ENCODE peak calls at places on chromosomes 4 and X, in seven cellular contexts. Q, A, N, P, E, M and H are unnamed samples.

GRCh38 chr4:138736362-138736761 is 279.2 kb upstream of the NOCT start:
- DNase-seq in Q (peak; percentile 64), A (no peak), N (no peak), P (no peak), E (peak; percentile 50), M (no peak), H (no peak)

GRCh38 chr4:69713593-69713992 is 46.8 kb downstream of the SULT1B1 start:
- DNase-seq in Q (no peak), A (no peak), N (no peak), P (no peak), E (peak; percentile 17), M (peak; percentile 31), H (no peak)

GRCh38 chr4:6910340-6910959 is 824 bp downstream of the TBC1D14 start:
- DNase-seq in Q (no peak), A (peak; percentile 58), N (no peak), P (no peak), E (no peak), M (peak; percentile 42), H (no peak)

GRCh38 chr4:13656569-13656988 is 29.1 kb upstream of the BOD1L1 start:
- DNase-seq in Q (peak; percentile 74), A (peak; percentile 35), N (peak; percentile 34), P (no peak), E (peak; percentile 70), M (peak; percentile 68), H (peak; percentile 45)

GRCh38 chrX:130680164-130681035 is 222.6 kb downstream of the ENOX2 start:
- DNase-seq in Q (peak; percentile 43), A (no peak), N (no peak), P (no peak), E (no peak), M (no peak), H (no peak)

GRCh38 chr4:79650794-79651431 is 242.9 kb upstream of the GK2 start:
- DNase-seq in Q (peak; percentile 77), A (peak; percentile 64), N (no peak), P (no peak), E (peak; percentile 76), M (peak; percentile 24), H (no peak)

GRCh38 chrX:16918979-16919378 is 27.5 kb upstream of the REPS2 start:
- DNase-seq in Q (no peak), A (no peak), N (no peak), P (no peak), E (no peak), M (no peak), H (no peak)

GRCh38 chrX:81120936-81121351 is 80.8 kb downstream of the HMGN5 start:
- DNase-seq in Q (peak; percentile 48), A (peak; percentile 80), N (peak; percentile 41), P (no peak), E (peak; percentile 75), M (peak; percentile 19), H (peak; percentile 59)

GRCh38 chr4:5267418-5267817 is 216.1 kb downstream of the STK32B start:
- DNase-seq in Q (peak; percentile 25), A (no peak), N (no peak), P (no peak), E (peak; percentile 12), M (no peak), H (no peak)

GRCh38 chr4:155688211-155688610 is 21.6 kb downstream of the GUCY1A1 start:
- DNase-seq in Q (no peak), A (no peak), N (no peak), P (no peak), E (no peak), M (no peak), H (no peak)

GRCh38 chrX:136065044-136065671 is 79.9 kb downstream of the SLC9A6 start:
- DNase-seq in Q (peak; percentile 47), A (peak; percentile 6), N (no peak), P (no peak), E (peak; percentile 77), M (peak; percentile 19), H (no peak)

GRCh38 chrX:155544886-155545285 is 67.9 kb downstream of the TMLHE start:
- DNase-seq in Q (no peak), A (no peak), N (no peak), P (no peak), E (no peak), M (no peak), H (no peak)

GRCh38 chrX:16999275-16999674 is 52.8 kb downstream of the REPS2 start:
- DNase-seq in Q (no peak), A (no peak), N (no peak), P (no peak), E (no peak), M (no peak), H (no peak)

GRCh38 chrX:29662759-29663503 is 552.4 kb upstream of the MAGEB2 start:
- DNase-seq in Q (peak; percentile 98), A (peak; percentile 55), N (no peak), P (no peak), E (peak; percentile 93), M (peak; percentile 10), H (no peak)

GRCh38 chr4:106628616-106629606 is 260.3 kb upstream of the GIMD1 start:
- DNase-seq in Q (no peak), A (no peak), N (no peak), P (no peak), E (no peak), M (peak; percentile 13), H (no peak)

GRCh38 chr4:185638093-185638492 is 102.8 kb upstream of the PDLIM3 start:
- DNase-seq in Q (no peak), A (no peak), N (no peak), P (no peak), E (no peak), M (no peak), H (no peak)

GRCh38 chrX:103742339-103742738 is 31.6 kb downstream of the TMEM31 start:
- DNase-seq in Q (no peak), A (no peak), N (peak; percentile 74), P (peak; percentile 36), E (no peak), M (no peak), H (no peak)

GRCh38 chrX:116204947-116205346 is 34.4 kb downstream of the AGTR2 start:
- DNase-seq in Q (no peak), A (peak; percentile 31), N (no peak), P (no peak), E (peak; percentile 9), M (peak; percentile 31), H (peak; percentile 5)

GRCh38 chr4:119026662-119027444 is 108.8 kb upstream of the MYOZ2 start:
- DNase-seq in Q (no peak), A (peak; percentile 33), N (peak; percentile 38), P (no peak), E (no peak), M (no peak), H (no peak)

GRCh38 chrX:66632473-66632872 is 6.4 kb downstream of the EDA2R start:
- DNase-seq in Q (peak; percentile 28), A (no peak), N (no peak), P (no peak), E (no peak), M (no peak), H (no peak)

GRCh38 chrX:13938053-13938765 is 91.5 kb downstream of the GEMIN8 start:
- DNase-seq in Q (peak; percentile 2), A (peak; percentile 55), N (peak; percentile 69), P (no peak), E (peak; percentile 9), M (no peak), H (peak; percentile 46)

GRCh38 chr4:3701271-3702083 is 64.7 kb upstream of the ADRA2C start:
- DNase-seq in Q (no peak), A (no peak), N (no peak), P (no peak), E (no peak), M (no peak), H (no peak)

GRCh38 chr4:184826315-184827266 is 823 bp upstream of the ACSL1 start:
- DNase-seq in Q (peak; percentile 16), A (no peak), N (no peak), P (no peak), E (peak; percentile 44), M (peak; percentile 59), H (no peak)

GRCh38 chr4:125735107-125735506 is 420.4 kb downstream of the FAT4 start:
- DNase-seq in Q (peak; percentile 86), A (peak; percentile 97), N (peak; percentile 49), P (no peak), E (peak; percentile 89), M (peak; percentile 87), H (peak; percentile 46)

GRCh38 chr4:185096032-185096653 is 46.9 kb upstream of the SLC25A4 start:
- DNase-seq in Q (peak; percentile 31), A (peak; percentile 50), N (no peak), P (no peak), E (peak; percentile 44), M (peak; percentile 65), H (no peak)

DNA sequence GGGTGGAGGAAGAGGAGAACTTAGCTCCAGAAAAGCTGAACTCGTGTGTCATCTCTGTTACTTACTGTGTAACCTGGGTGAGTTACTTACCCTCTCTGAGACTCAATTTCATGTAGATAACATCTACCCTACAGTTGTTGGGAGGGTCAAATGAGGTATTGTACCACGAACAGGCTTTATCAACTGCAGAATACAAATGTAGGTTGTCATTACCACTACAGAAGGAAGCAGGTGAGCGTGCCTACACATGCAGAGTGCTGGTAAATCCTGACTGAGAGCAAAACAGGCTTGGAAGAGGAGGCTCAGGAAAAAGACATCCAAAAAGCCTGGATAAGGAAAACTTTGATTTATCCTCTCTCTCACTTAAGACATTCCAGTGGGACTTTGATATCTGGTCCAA is 7.2 kb downstream of the PIGA start:
- DNase-seq in Q (no peak), A (no peak), N (no peak), P (no peak), E (no peak), M (no peak), H (no peak)
- H3K4ac ChIP-seq in Q (no peak overlapping the region), A (no peak overlapping the region), N (no peak overlapping the region), P (no peak overlapping the region), E (no peak overlapping the region), M (no peak overlapping the region), H (no peak overlapping the region)

GRCh38 chrX:53412441-53412840 is 10.0 kb downstream of the SMC1A start:
- DNase-seq in Q (no peak), A (no peak), N (no peak), P (no peak), E (no peak), M (no peak), H (no peak)
- H3K27me3 ChIP-seq in Q (no peaks in the 10 kb centered on the region), A (no peaks in the 10 kb centered on the region), N (no peaks in the 10 kb centered on the region), P (no peaks in the 10 kb centered on the region), E (no peaks in the 10 kb centered on the region), M (no peaks in the 10 kb centered on the region), H (no peaks in the 10 kb centered on the region)

GRCh38 chrX:152074163-152074562 is 64.2 kb downstream of the MAGEA10 start:
- DNase-seq in Q (no peak), A (no peak), N (no peak), P (no peak), E (no peak), M (no peak), H (no peak)

GRCh38 chrX:152070186-152070585 is 68.2 kb downstream of the MAGEA10 start:
- DNase-seq in Q (no peak), A (no peak), N (no peak), P (no peak), E (no peak), M (peak; percentile 48), H (no peak)

DNA sequence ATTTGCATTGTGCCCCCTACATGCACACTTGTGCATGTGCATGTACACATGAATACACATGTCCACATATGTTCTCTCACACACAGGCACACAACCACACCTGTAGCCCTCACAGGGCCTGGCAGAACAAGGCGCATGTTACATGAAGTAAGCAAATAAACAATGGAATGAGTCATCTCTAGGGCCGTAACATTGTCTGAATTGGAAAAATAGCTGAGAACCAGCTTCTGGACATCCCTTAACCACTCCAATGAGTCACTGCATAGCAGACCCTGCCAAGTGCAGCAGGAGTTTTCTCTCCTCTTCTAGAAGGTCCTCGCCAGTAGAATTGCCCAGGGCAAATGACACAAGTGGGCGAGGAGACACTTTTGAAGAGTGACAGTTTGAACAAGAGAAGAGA is 66.1 kb downstream of the MAGEA10 start:
- DNase-seq in Q (peak; percentile 0), A (no peak), N (no peak), P (no peak), E (peak; percentile 1), M (peak; percentile 48), H (no peak)
- H3K4ac ChIP-seq in Q (no peak overlapping the region), A (no peak overlapping the region), N (no peak overlapping the region), P (no peak overlapping the region), E (no peak overlapping the region), M (no peak overlapping the region), H (no peak overlapping the region)

GRCh38 chr4:173529505-173530325 is at the start of gene HAND2:
- DNase-seq in Q (peak; percentile 59), A (peak; percentile 71), N (peak; percentile 73), P (no peak), E (peak; percentile 97), M (no peak), H (peak; percentile 59)
- H3K27me3 ChIP-seq in Q (peaks cover 91% of the 10 kb centered on the region), A (peaks cover 84% of the 10 kb centered on the region), N (peaks cover 95% of the 10 kb centered on the region), P (peaks cover 99% of the 10 kb centered on the region), E (peaks cover 94% of the 10 kb centered on the region), M (peaks cover 65% of the 10 kb centered on the region), H (peaks cover 68% of the 10 kb centered on the region)